ENCODE peak calls at places on chromosomes 13 and 19, in ten cellular contexts. K, Z, S, D, L, M, J, W, G and A are unnamed samples.

GRCh38 chr19:42419309-42419708 is 7.9 kb downstream of the LIPE start:
- DNase-seq in L (peak), D (no peak), G (no peak), M (no peak), J (no peak), Z (no peak), S (no peak), K (no peak), W (no peak), A (peak)

GRCh38 chr13:110182003-110182402 is 125.0 kb downstream of the COL4A1 start:
- DNase-seq in W (no peak), J (no peak), G (no peak), S (no peak), L (no peak), M (no peak), Z (no peak), K (no peak), D (no peak), A (no peak)

GRCh38 chr13:20828540-20829364 is 55.0 kb upstream of the EEF1AKMT1 start:
- DNase-seq in Z (no peak), K (peak), S (no peak), M (peak), D (peak), J (peak), W (peak), G (peak), L (peak), A (peak)

GRCh38 chr19:50638576-50638975 is 1.1 kb downstream of the SYT3 start:
- DNase-seq in G (no peak), W (no peak), K (no peak), D (no peak), L (no peak), Z (no peak), S (no peak), M (no peak), J (no peak), A (no peak)

GRCh38 chr13:61410669-61411297 is 4.9 kb downstream of the PCDH20 start:
- DNase-seq in K (peak), M (no peak), Z (no peak), G (no peak), S (no peak), D (peak), W (peak), L (no peak), J (peak), A (peak)

GRCh38 chr13:28558567-28558966 is 63.6 kb upstream of the FLT1 start:
- DNase-seq in D (no peak), G (no peak), L (no peak), K (no peak), Z (no peak), M (no peak), S (no peak), J (no peak), W (no peak), A (no peak)

GRCh38 chr13:25633108-25633507 is 261.3 kb downstream of the ATP8A2 start:
- DNase-seq in S (no peak), D (no peak), K (no peak), G (no peak), L (no peak), M (no peak), W (no peak), J (no peak), Z (no peak), A (no peak)

GRCh38 chr19:4363571-4364304 is 20.4 kb downstream of the MPND start:
- DNase-seq in S (no peak), L (no peak), M (no peak), K (no peak), D (no peak), G (no peak), W (no peak), J (no peak), Z (no peak), A (no peak)

GRCh38 chr13:75415720-75416119 is 66.2 kb downstream of the TBC1D4 start:
- DNase-seq in S (no peak), D (peak), K (peak), G (no peak), J (no peak), W (peak), Z (no peak), M (peak), L (no peak), A (no peak)

GRCh38 chr19:4375164-4375619 is 25.2 kb downstream of the SH3GL1 start:
- DNase-seq in G (no peak), W (peak), D (no peak), L (no peak), J (no peak), S (peak), Z (no peak), M (no peak), K (peak), A (no peak)

GRCh38 chr13:102460806-102461205 is 59.0 kb upstream of the FGF14 start:
- DNase-seq in Z (no peak), S (no peak), G (no peak), M (no peak), J (no peak), K (no peak), W (peak), D (no peak), L (no peak), A (no peak)

GRCh38 chr19:1483979-1484428 is 5.0 kb upstream of the C19orf25 start:
- DNase-seq in J (no peak), W (no peak), D (no peak), S (no peak), L (no peak), M (no peak), K (no peak), Z (no peak), G (no peak), A (no peak)

GRCh38 chr13:34542321-34542720 is 399.7 kb upstream of the NBEA start:
- DNase-seq in D (no peak), Z (no peak), K (no peak), J (no peak), S (no peak), M (no peak), W (no peak), L (no peak), G (no peak), A (no peak)

GRCh38 chr13:86464193-86464592 is 665.0 kb upstream of the SLITRK6 start:
- DNase-seq in S (no peak), Z (no peak), L (no peak), W (peak), K (peak), G (no peak), J (no peak), M (no peak), D (no peak), A (no peak)
- TF ChIP-seq CTCF in S (no peak), Z (peak), L (no peak), W (peak), K (no peak), G (no peak), J (no peak), M (no peak), D (no peak), A (peak)

DNA sequence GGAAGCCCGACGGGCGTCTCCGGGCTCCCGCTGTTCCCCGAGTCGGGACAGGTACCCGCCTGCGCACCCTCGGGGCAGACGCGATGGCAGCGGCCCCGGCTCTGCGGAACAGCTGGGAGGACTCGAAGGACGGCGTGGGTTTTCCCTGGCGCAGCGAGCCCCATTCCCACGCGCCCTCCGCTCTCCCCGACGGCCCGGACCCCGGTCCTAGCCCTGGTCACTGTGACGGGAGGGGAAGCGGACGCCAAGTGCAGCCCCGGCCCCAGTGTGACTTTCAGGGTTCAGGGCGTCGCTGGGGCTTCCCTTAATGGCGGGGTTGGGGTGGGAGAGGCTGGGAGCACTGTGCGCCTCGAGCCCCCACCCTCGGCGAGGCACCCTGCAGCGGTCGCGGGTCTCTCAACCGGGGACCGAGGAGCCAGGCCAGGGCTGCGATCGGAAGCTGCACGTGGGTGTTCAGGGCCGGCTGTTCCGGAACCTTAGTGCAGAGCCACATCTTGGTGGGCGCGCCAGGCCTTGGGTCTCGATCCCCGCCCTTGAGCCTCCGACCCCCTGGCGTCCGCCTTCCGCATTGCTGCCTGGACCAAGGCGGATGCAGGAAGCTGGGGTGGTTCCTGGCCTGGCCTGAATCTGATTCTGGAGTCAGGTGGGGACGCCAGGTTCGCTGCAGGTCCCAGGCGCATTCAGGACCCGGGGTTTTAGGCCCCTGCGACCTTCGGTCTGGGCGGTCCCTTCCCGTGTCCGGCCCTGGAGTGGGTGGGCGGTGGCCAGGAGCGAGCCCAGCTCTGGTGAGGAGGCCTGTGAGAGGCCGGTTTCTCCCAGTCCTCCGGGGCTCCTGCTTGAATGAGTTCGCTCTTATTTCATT is 3.5 kb downstream of the LGALS7B start:
- DNase-seq in J (peak), Z (peak), M (no peak), K (no peak), S (no peak), L (peak), G (no peak), D (no peak), W (no peak), A (peak)
- TF ChIP-seq CTCF in J (no peak), Z (peak), M (peak), K (no peak), S (no peak), L (no peak), G (peak), D (peak), W (no peak), A (no peak)

DNA sequence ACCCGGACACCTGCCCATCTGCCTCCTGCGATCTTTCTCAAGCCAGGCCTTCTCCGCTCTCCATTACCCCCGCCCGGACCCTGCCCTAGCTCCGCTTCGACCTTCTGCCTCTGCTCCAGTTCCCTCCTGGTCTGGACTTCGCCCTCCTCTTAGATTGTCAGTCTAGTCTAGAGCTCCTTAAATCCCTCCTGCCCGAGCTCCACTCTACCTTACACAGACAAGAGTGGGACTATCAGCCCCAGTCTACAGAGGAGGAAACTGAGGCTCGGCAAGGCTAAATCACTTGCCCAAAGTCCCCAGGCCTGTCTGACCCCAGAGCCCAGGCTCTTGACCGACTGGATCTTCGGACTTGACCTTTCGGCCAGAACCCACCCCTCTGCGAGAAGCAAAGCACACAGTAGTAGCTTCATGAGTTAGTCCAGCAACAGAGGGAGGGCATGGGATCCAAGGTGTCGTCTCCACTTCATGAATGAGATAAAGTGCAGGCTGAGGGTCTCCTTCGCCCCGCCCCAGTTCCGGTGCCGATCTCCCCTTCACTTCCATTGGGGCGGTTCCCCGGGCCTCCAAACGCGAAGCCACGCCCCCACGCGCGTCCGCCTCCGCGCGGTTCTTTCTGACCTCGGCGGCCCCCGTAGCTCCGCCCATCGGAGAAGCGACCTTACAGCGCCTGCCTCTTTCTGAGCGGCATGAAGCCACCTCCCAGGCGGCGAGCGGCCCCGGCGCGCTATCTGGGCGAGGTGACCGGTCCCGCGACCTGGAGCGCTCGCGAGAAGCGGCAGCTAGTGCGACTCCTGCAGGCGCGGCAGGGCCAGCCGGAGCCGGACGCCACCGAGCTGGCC is at the start of gene SNAPC2:
- DNase-seq in J (peak), Z (peak), S (peak), K (peak), L (peak), G (peak), D (peak), M (peak), W (peak), A (peak)
- TF ChIP-seq CTCF in J (no peak), Z (no peak), S (peak), K (no peak), L (no peak), G (no peak), D (no peak), M (no peak), W (no peak), A (no peak)

GRCh38 chr13:99432637-99433542 is 68.4 kb upstream of the TM9SF2 start:
- DNase-seq in M (no peak), W (peak), K (peak), S (no peak), G (peak), J (peak), L (peak), Z (no peak), D (peak), A (peak)
- TF ChIP-seq CTCF in M (no peak), W (no peak), K (no peak), S (no peak), G (no peak), J (no peak), L (no peak), Z (no peak), D (no peak), A (peak)

DNA sequence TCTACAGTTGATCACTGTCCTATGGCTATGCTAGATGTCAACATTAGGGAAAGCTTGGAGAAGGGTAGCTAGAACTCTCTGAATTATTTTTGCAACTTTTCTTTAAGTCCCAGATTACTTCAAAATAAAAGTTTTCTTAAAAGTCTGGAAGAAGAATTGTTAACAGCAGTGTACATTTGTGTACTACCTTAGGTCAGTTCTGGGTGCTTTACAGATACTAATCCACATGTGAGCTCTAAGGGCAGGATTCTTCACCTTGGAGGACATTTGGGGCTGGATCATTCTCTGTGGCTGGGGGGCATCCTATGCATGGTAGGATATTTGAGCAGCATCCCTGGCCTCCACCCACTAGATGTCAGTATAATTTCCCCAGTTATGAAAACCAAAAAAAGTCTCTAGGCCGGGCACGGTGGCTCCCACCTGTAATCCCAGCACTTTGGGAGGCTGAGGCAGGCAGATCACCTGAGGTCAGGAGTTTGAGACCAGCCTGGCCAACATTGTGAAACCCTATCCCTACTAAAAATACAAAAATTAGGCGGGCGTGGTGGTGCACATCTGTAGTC is 2.8 kb downstream of the BRME1 start:
- DNase-seq in W (peak), J (no peak), G (no peak), K (peak), D (no peak), L (peak), M (no peak), Z (no peak), S (no peak), A (no peak)
- TF ChIP-seq CTCF in W (peak), J (peak), G (peak), K (peak), D (peak), L (peak), M (peak), Z (no peak), S (no peak), A (peak)

GRCh38 chr19:46621191-46622117 is 3.4 kb downstream of the PTGIR start:
- DNase-seq in S (no peak), L (no peak), Z (no peak), J (no peak), M (no peak), W (no peak), K (no peak), D (no peak), G (no peak), A (no peak)
- TF ChIP-seq CTCF in S (peak), L (peak), Z (no peak), J (no peak), M (peak), W (no peak), K (no peak), D (no peak), G (no peak), A (peak)

DNA sequence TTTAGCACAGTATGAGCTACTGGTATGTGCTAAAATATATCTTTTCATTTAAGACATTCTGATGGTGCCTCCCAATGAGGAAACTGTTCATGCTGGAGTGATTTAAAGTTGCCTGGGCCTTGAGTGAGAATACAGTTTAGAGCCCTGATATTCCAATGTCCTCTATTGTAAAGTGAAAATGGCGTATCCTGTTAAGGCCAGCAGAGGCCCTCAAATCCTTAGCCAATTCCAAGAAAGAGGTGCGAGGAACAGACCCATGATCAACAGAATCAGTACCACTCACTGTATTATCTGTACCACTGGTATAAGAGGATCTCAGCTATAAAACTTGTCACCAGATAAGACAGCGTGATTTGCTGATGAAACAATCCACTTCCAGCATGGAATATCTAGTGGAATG is 273.1 kb upstream of the SLITRK5 start:
- DNase-seq in G (no peak), S (no peak), K (no peak), D (no peak), M (no peak), J (no peak), L (no peak), W (no peak), Z (no peak), A (no peak)
- TF ChIP-seq CTCF in G (no peak), S (no peak), K (no peak), D (no peak), M (no peak), J (no peak), L (no peak), W (no peak), Z (no peak), A (no peak)

DNA sequence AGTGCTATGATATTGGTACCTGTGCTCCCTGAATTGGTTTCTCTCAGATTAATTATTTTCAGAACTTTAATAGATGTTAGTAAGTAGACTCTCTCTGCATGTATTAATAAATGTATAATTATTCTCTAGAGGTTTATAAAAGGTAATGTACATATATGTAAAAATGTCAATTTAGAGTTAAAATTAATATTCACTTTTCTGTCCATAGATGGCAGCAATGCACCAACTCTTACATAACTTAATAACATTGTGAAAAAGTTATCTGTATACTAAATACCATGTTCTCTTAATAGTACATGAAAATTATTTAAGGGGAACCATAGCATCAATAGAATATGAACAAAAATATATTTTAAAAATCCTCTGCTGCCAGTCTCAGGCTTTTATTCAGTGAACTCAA is 515.0 kb upstream of the KLHL1 start:
- DNase-seq in D (peak), W (peak), S (no peak), J (no peak), L (peak), K (peak), G (no peak), M (no peak), Z (no peak), A (no peak)
- TF ChIP-seq CTCF in D (peak), W (peak), S (peak), J (no peak), L (no peak), K (peak), G (peak), M (peak), Z (peak), A (peak)